ENCODE peak calls at places on chromosomes 4 and X, in six cellular contexts. One of them, this sample, is unnamed.
A peak's percentile ranks its signal among the peaks of the same experiment; 100 is the strongest.

GRCh38 chr4:99156992-99157391 is 12.9 kb upstream of the ADH4 start:
- DNase-seq in GM23338: no peak
- DNase-seq in tibial artery: no peak
- DNase-seq in uterus: no peak
- DNase-seq in Karpas-422: no peak
- DNase-seq in heart left ventricle: no peak
- DNase-seq in this sample: no peak

GRCh38 chr4:73538162-73538561 is 56.6 kb downstream of the AFM start:
- DNase-seq in GM23338: no peak
- DNase-seq in tibial artery: no peak
- DNase-seq in uterus: no peak
- DNase-seq in Karpas-422: peak; percentile 28
- DNase-seq in heart left ventricle: no peak
- DNase-seq in this sample: no peak

GRCh38 chr4:168908859-168909390 is 101.1 kb downstream of the CBR4 start:
- DNase-seq in GM23338: no peak
- DNase-seq in tibial artery: no peak
- DNase-seq in uterus: no peak
- DNase-seq in Karpas-422: no peak
- DNase-seq in heart left ventricle: no peak
- DNase-seq in this sample: no peak

GRCh38 chrX:134075894-134076718 is 90.7 kb upstream of the GPC3 start:
- DNase-seq in GM23338: no peak
- DNase-seq in tibial artery: no peak
- DNase-seq in uterus: no peak
- DNase-seq in Karpas-422: no peak
- DNase-seq in heart left ventricle: no peak
- DNase-seq in this sample: no peak

GRCh38 chr4:88893961-88894360 is 163.0 kb downstream of the FAM13A start:
- DNase-seq in GM23338: no peak
- DNase-seq in tibial artery: no peak
- DNase-seq in uterus: no peak
- DNase-seq in Karpas-422: no peak
- DNase-seq in heart left ventricle: no peak
- DNase-seq in this sample: no peak

GRCh38 chrX:10617186-10617963 is 3.0 kb downstream of the MID1 start:
- DNase-seq in GM23338: peak; percentile 46
- DNase-seq in tibial artery: no peak
- DNase-seq in uterus: no peak
- DNase-seq in Karpas-422: no peak
- DNase-seq in heart left ventricle: no peak
- DNase-seq in this sample: no peak

GRCh38 chr4:143352052-143352451 is 15.4 kb downstream of the GAB1 start:
- DNase-seq in GM23338: no peak
- DNase-seq in tibial artery: no peak
- DNase-seq in uterus: no peak
- DNase-seq in Karpas-422: no peak
- DNase-seq in heart left ventricle: no peak
- DNase-seq in this sample: peak; percentile 69

GRCh38 chr4:38856524-38857337 is at the start of gene TLR6:
- DNase-seq in GM23338: peak; percentile 88
- DNase-seq in tibial artery: no peak
- DNase-seq in uterus: peak; percentile 59
- DNase-seq in Karpas-422: peak; percentile 97
- DNase-seq in heart left ventricle: no peak
- DNase-seq in this sample: peak; percentile 10

GRCh38 chr4:123709336-123709735 is 312.7 kb downstream of the SPRY1 start:
- DNase-seq in GM23338: no peak
- DNase-seq in tibial artery: no peak
- DNase-seq in uterus: no peak
- DNase-seq in Karpas-422: no peak
- DNase-seq in heart left ventricle: peak; percentile 33
- DNase-seq in this sample: no peak

GRCh38 chrX:114046695-114047279 is 537.1 kb upstream of the HTR2C start:
- DNase-seq in GM23338: no peak
- DNase-seq in tibial artery: no peak
- DNase-seq in uterus: no peak
- DNase-seq in Karpas-422: no peak
- DNase-seq in heart left ventricle: no peak
- DNase-seq in this sample: no peak

GRCh38 chr4:53776141-53776540 is 184.9 kb upstream of the LNX1 start:
- DNase-seq in GM23338: no peak
- DNase-seq in tibial artery: no peak
- DNase-seq in uterus: no peak
- DNase-seq in Karpas-422: no peak
- DNase-seq in heart left ventricle: no peak
- DNase-seq in this sample: no peak

GRCh38 chr4:26185436-26185835 is 135.4 kb upstream of the RBPJ start:
- DNase-seq in GM23338: no peak
- DNase-seq in tibial artery: no peak
- DNase-seq in uterus: no peak
- DNase-seq in Karpas-422: no peak
- DNase-seq in heart left ventricle: no peak
- DNase-seq in this sample: no peak

GRCh38 chr4:8297691-8298485 is 28.3 kb downstream of the HTRA3 start:
- DNase-seq in GM23338: no peak
- DNase-seq in tibial artery: peak; percentile 48
- DNase-seq in uterus: peak; percentile 11
- DNase-seq in Karpas-422: no peak
- DNase-seq in heart left ventricle: peak; percentile 25
- DNase-seq in this sample: no peak

GRCh38 chrX:10549280-10549679 is 71.1 kb downstream of the MID1 start:
- DNase-seq in GM23338: no peak
- DNase-seq in tibial artery: no peak
- DNase-seq in uterus: no peak
- DNase-seq in Karpas-422: no peak
- DNase-seq in heart left ventricle: no peak
- DNase-seq in this sample: peak; percentile 73

GRCh38 chr4:23234716-23235115 is 542.0 kb downstream of the GBA3 start:
- DNase-seq in GM23338: no peak
- DNase-seq in tibial artery: no peak
- DNase-seq in uterus: no peak
- DNase-seq in Karpas-422: no peak
- DNase-seq in heart left ventricle: no peak
- DNase-seq in this sample: no peak

GRCh38 chr4:77493120-77493767 is 112.4 kb upstream of the CXCL13 start:
- DNase-seq in GM23338: no peak
- DNase-seq in tibial artery: no peak
- DNase-seq in uterus: no peak
- DNase-seq in Karpas-422: no peak
- DNase-seq in heart left ventricle: no peak
- DNase-seq in this sample: no peak

GRCh38 chr4:101604976-101605375 is 185.6 kb upstream of the BANK1 start:
- DNase-seq in GM23338: no peak
- DNase-seq in tibial artery: no peak
- DNase-seq in uterus: no peak
- DNase-seq in Karpas-422: no peak
- DNase-seq in heart left ventricle: no peak
- DNase-seq in this sample: no peak

GRCh38 chr4:103085555-103086196 is 9.1 kb upstream of the SLC9B2 start:
- DNase-seq in GM23338: no peak
- DNase-seq in tibial artery: no peak
- DNase-seq in uterus: no peak
- DNase-seq in Karpas-422: no peak
- DNase-seq in heart left ventricle: no peak
- DNase-seq in this sample: no peak

GRCh38 chr4:24885342-24885741 is 27.5 kb downstream of the CCDC149 start:
- DNase-seq in GM23338: no peak
- DNase-seq in tibial artery: no peak
- DNase-seq in uterus: no peak
- DNase-seq in Karpas-422: no peak
- DNase-seq in heart left ventricle: no peak
- DNase-seq in this sample: no peak

GRCh38 chr4:140704392-140704955 is 51.7 kb downstream of the TBC1D9 start:
- DNase-seq in GM23338: no peak
- DNase-seq in tibial artery: no peak
- DNase-seq in uterus: no peak
- DNase-seq in Karpas-422: no peak
- DNase-seq in heart left ventricle: no peak
- DNase-seq in this sample: no peak

GRCh38 chr4:77158487-77158861 is 1.5 kb downstream of the CCNG2 start:
- DNase-seq in GM23338: no peak
- DNase-seq in tibial artery: peak; percentile 67
- DNase-seq in uterus: peak; percentile 46
- DNase-seq in Karpas-422: no peak
- DNase-seq in heart left ventricle: no peak
- DNase-seq in this sample: no peak

GRCh38 chr4:111453216-111453615 is 692.0 kb upstream of the FAM241A start:
- DNase-seq in GM23338: no peak
- DNase-seq in tibial artery: no peak
- DNase-seq in uterus: no peak
- DNase-seq in Karpas-422: no peak
- DNase-seq in heart left ventricle: no peak
- DNase-seq in this sample: no peak

GRCh38 chrX:17792842-17793241 is 55.5 kb downstream of the SCML1 start:
- DNase-seq in GM23338: no peak
- DNase-seq in tibial artery: no peak
- DNase-seq in uterus: no peak
- DNase-seq in Karpas-422: no peak
- DNase-seq in heart left ventricle: no peak
- DNase-seq in this sample: peak; percentile 18

GRCh38 chr4:115841873-115842272 is 728.5 kb upstream of the NDST4 start:
- DNase-seq in GM23338: no peak
- DNase-seq in tibial artery: no peak
- DNase-seq in uterus: no peak
- DNase-seq in Karpas-422: no peak
- DNase-seq in heart left ventricle: no peak
- DNase-seq in this sample: no peak

GRCh38 chr4:118991686-118992085 is 103.0 kb downstream of the SYNPO2 start:
- DNase-seq in GM23338: no peak
- DNase-seq in tibial artery: no peak
- DNase-seq in uterus: no peak
- DNase-seq in Karpas-422: peak; percentile 52
- DNase-seq in heart left ventricle: no peak
- DNase-seq in this sample: no peak

GRCh38 chrX:40152173-40152705 is 54.5 kb upstream of the BCOR start:
- DNase-seq in GM23338: peak; percentile 58
- DNase-seq in tibial artery: peak; percentile 70
- DNase-seq in uterus: no peak
- DNase-seq in Karpas-422: no peak
- DNase-seq in heart left ventricle: peak; percentile 57
- DNase-seq in this sample: no peak

GRCh38 chr4:37976513-37976912 is 16.3 kb downstream of the PTTG2 start:
- DNase-seq in GM23338: no peak
- DNase-seq in tibial artery: no peak
- DNase-seq in uterus: no peak
- DNase-seq in Karpas-422: no peak
- DNase-seq in heart left ventricle: no peak
- DNase-seq in this sample: no peak

GRCh38 chr4:33780952-33781655 is 2463.2 kb downstream of the ARAP2 start:
- DNase-seq in GM23338: no peak
- DNase-seq in tibial artery: no peak
- DNase-seq in uterus: no peak
- DNase-seq in Karpas-422: no peak
- DNase-seq in heart left ventricle: no peak
- DNase-seq in this sample: no peak

GRCh38 chr4:139875456-139875855 is 209.8 kb downstream of the MGST2 start:
- DNase-seq in GM23338: peak; percentile 81
- DNase-seq in tibial artery: no peak
- DNase-seq in uterus: no peak
- DNase-seq in Karpas-422: no peak
- DNase-seq in heart left ventricle: no peak
- DNase-seq in this sample: no peak

GRCh38 chr4:38774181-38774580 is 8.6 kb downstream of the TLR10 start:
- DNase-seq in GM23338: no peak
- DNase-seq in tibial artery: no peak
- DNase-seq in uterus: no peak
- DNase-seq in Karpas-422: no peak
- DNase-seq in heart left ventricle: no peak
- DNase-seq in this sample: no peak

GRCh38 chr4:84495448-84496221 is 3.5 kb downstream of the NKX6-1 start:
- DNase-seq in GM23338: peak; percentile 57
- DNase-seq in tibial artery: no peak
- DNase-seq in uterus: no peak
- DNase-seq in Karpas-422: no peak
- DNase-seq in heart left ventricle: no peak
- DNase-seq in this sample: no peak
- H3K27me3 ChIP-seq in GM23338: peaks cover 97% of the 10 kb centered on the region
- H3K27me3 ChIP-seq in tibial artery: peaks cover 100% of the 10 kb centered on the region
- H3K27me3 ChIP-seq in uterus: peaks cover 65% of the 10 kb centered on the region
- H3K27me3 ChIP-seq in Karpas-422: no peaks in the 10 kb centered on the region
- H3K27me3 ChIP-seq in heart left ventricle: peaks cover 100% of the 10 kb centered on the region
- H3K27me3 ChIP-seq in this sample: no peaks in the 10 kb centered on the region

GRCh38 chrX:34880656-34881055 is 61.9 kb upstream of the FAM47B start:
- DNase-seq in GM23338: no peak
- DNase-seq in tibial artery: no peak
- DNase-seq in uterus: no peak
- DNase-seq in Karpas-422: no peak
- DNase-seq in heart left ventricle: no peak
- DNase-seq in this sample: peak; percentile 4
- H3K27me3 ChIP-seq in GM23338: no peaks in the 10 kb centered on the region
- H3K27me3 ChIP-seq in tibial artery: no peaks in the 10 kb centered on the region
- H3K27me3 ChIP-seq in uterus: no peaks in the 10 kb centered on the region
- H3K27me3 ChIP-seq in Karpas-422: no peaks in the 10 kb centered on the region
- H3K27me3 ChIP-seq in heart left ventricle: no peaks in the 10 kb centered on the region
- H3K27me3 ChIP-seq in this sample: no peaks in the 10 kb centered on the region

DNA sequence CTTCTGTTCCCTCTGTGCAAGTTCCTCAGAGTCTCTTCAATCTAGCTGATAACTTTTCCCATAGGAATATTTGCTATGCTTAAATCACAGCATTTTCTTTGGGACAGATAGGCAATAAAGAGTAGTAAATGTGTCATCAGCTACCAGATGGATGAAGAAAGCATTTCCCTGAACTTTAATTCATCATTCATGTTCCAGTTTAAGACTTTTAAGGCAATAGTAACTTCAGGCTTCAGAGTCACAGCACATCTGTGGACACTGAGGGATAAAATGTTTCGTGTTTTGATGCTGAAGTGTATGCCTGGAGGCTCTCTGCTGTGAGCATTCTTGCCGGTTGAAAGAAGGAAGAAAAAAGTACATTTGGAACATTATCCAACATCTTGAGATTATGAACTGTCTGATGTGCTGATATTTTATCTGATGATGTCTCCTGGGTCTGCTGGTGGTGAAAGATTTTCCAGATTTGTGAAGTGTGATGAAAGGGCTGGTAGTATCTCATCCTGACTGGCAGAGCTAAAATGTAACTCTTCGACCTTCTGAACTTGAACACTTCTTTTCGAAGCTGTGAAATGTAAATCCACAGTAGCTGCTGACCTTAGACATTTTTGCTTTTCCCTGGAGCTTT is 133.7 kb downstream of the DCLK2 start:
- DNase-seq in GM23338: no peak
- DNase-seq in tibial artery: no peak
- DNase-seq in uterus: no peak
- DNase-seq in Karpas-422: no peak
- DNase-seq in heart left ventricle: no peak
- DNase-seq in this sample: no peak
- H3K27me3 ChIP-seq in GM23338: no peaks in the 10 kb centered on the region
- H3K27me3 ChIP-seq in tibial artery: no peaks in the 10 kb centered on the region
- H3K27me3 ChIP-seq in uterus: no peaks in the 10 kb centered on the region
- H3K27me3 ChIP-seq in Karpas-422: no peaks in the 10 kb centered on the region
- H3K27me3 ChIP-seq in heart left ventricle: no peaks in the 10 kb centered on the region
- H3K27me3 ChIP-seq in this sample: no peaks in the 10 kb centered on the region

DNA sequence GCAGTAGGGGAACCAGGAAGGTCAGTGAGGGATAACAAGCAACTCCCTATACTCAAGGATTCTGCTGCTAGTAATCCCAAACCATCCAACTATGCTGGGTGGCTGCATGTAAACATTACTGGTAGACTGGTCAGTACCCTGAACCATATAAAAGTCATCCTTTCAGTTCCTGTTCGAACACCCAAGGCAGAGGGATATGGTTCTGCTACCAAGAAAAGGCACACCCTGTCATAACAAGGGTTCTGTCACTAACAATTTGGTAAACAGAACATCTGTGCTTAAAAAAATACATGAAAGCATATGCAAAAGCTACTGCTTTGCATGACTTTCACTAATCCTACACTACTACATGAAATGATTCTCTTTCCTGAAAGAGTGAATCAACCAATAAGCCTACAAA is 76.8 kb upstream of the MCF2 start:
- DNase-seq in GM23338: no peak
- DNase-seq in tibial artery: no peak
- DNase-seq in uterus: no peak
- DNase-seq in Karpas-422: no peak
- DNase-seq in heart left ventricle: no peak
- DNase-seq in this sample: no peak
- H3K27me3 ChIP-seq in GM23338: no peaks in the 10 kb centered on the region
- H3K27me3 ChIP-seq in tibial artery: no peaks in the 10 kb centered on the region
- H3K27me3 ChIP-seq in uterus: no peaks in the 10 kb centered on the region
- H3K27me3 ChIP-seq in Karpas-422: no peaks in the 10 kb centered on the region
- H3K27me3 ChIP-seq in heart left ventricle: no peaks in the 10 kb centered on the region
- H3K27me3 ChIP-seq in this sample: no peaks in the 10 kb centered on the region

This sample was measured in MG63.